ENCODE peak calls at places on chromosomes 6 and 20, in ten cellular contexts. P, B, F, X, L, Q, K, I, G and W are unnamed samples.

GRCh38 chr20:50546729-50547314 is 36.6 kb downstream of the PTPN1 start:
- DNase-seq in Q (no peak), I (no peak), X (no peak), F (peak), B (no peak), K (no peak), P (no peak), L (no peak), G (no peak), W (no peak)

GRCh38 chr20:38706482-38706881 is 17.8 kb upstream of the SLC32A1 start:
- DNase-seq in G (no peak), X (no peak), L (no peak), K (no peak), I (no peak), B (no peak), F (no peak), P (no peak), Q (peak), W (no peak)

GRCh38 chr6:14129572-14129971 is 12.0 kb downstream of the CD83 start:
- DNase-seq in X (no peak), P (peak), B (peak), Q (peak), G (peak), L (peak), I (peak), K (peak), F (no peak), W (peak)

GRCh38 chr6:118283759-118284158 is 264.3 kb upstream of the PLN start:
- DNase-seq in Q (peak), K (peak), G (peak), I (peak), P (peak), L (peak), B (no peak), X (no peak), F (no peak), W (no peak)

GRCh38 chr6:48542191-48542590 is 431.2 kb upstream of the PTCHD4 start:
- DNase-seq in B (no peak), Q (no peak), I (no peak), X (no peak), F (no peak), G (no peak), P (no peak), K (peak), L (no peak), W (no peak)

GRCh38 chr20:40600441-40601235 is 88.4 kb downstream of the MAFB start:
- DNase-seq in P (peak), L (no peak), X (no peak), G (no peak), Q (no peak), I (no peak), B (no peak), K (no peak), F (no peak), W (no peak)

GRCh38 chr6:20211037-20211940 is 980 bp downstream of the MBOAT1 start:
- DNase-seq in F (no peak), P (peak), G (no peak), L (peak), I (peak), X (no peak), Q (peak), B (no peak), K (peak), W (no peak)

GRCh38 chr6:10451828-10452509 is 37.1 kb upstream of the TFAP2A start:
- DNase-seq in B (no peak), I (no peak), L (peak), F (no peak), X (peak), Q (peak), G (no peak), K (peak), P (peak), W (no peak)

GRCh38 chr6:2596222-2596621 is 154.5 kb downstream of the MYLK4 start:
- DNase-seq in X (no peak), F (no peak), L (no peak), K (no peak), P (no peak), G (no peak), I (no peak), B (no peak), Q (peak), W (no peak)

GRCh38 chr20:45752747-45753146 is 30.6 kb downstream of the SPINT4 start:
- DNase-seq in K (no peak), F (no peak), Q (no peak), I (peak), X (no peak), B (no peak), G (no peak), L (no peak), P (no peak), W (no peak)

GRCh38 chr20:8587246-8587645 is 455.2 kb downstream of the PLCB1 start:
- DNase-seq in Q (no peak), G (no peak), F (no peak), L (peak), X (no peak), P (no peak), B (no peak), I (no peak), K (peak), W (no peak)

GRCh38 chr6:150269857-150270223 is 99.0 kb upstream of the IYD start:
- DNase-seq in K (peak), L (peak), Q (no peak), B (no peak), G (no peak), F (no peak), P (peak), I (no peak), X (peak), W (no peak)

GRCh38 chr6:106069478-106069877 is 16.7 kb upstream of the PRDM1 start:
- DNase-seq in B (no peak), G (no peak), I (no peak), Q (no peak), P (no peak), K (peak), L (peak), X (no peak), F (no peak), W (no peak)

GRCh38 chr6:141874930-141875602 is 257.7 kb upstream of the GJE1 start:
- DNase-seq in B (no peak), L (peak), F (no peak), Q (no peak), P (no peak), X (no peak), I (no peak), G (no peak), K (peak), W (no peak)

GRCh38 chr20:25389381-25389857 is 1.2 kb downstream of the ABHD12 start:
- DNase-seq in G (no peak), I (peak), X (no peak), B (no peak), F (no peak), Q (peak), L (peak), P (no peak), K (peak), W (no peak)

GRCh38 chr20:11271319-11271718 is 597.5 kb upstream of the JAG1 start:
- DNase-seq in B (no peak), Q (peak), G (no peak), P (no peak), L (no peak), X (no peak), K (no peak), I (no peak), F (no peak), W (no peak)

GRCh38 chr6:42021847-42022754 is 28.2 kb upstream of the TAF8 start:
- DNase-seq in I (no peak), B (no peak), L (no peak), P (no peak), K (no peak), F (peak), G (no peak), X (no peak), Q (peak), W (no peak)

GRCh38 chr6:130409394-130410095 is 43.7 kb downstream of the TMEM200A start:
- DNase-seq in G (no peak), F (no peak), I (no peak), X (no peak), K (peak), L (peak), B (no peak), P (no peak), Q (no peak), W (no peak)

GRCh38 chr6:87848616-87849015 is 146.6 kb upstream of the AKIRIN2 start:
- DNase-seq in P (peak), Q (no peak), F (no peak), L (peak), X (no peak), G (no peak), B (no peak), I (no peak), K (peak), W (no peak)

DNA sequence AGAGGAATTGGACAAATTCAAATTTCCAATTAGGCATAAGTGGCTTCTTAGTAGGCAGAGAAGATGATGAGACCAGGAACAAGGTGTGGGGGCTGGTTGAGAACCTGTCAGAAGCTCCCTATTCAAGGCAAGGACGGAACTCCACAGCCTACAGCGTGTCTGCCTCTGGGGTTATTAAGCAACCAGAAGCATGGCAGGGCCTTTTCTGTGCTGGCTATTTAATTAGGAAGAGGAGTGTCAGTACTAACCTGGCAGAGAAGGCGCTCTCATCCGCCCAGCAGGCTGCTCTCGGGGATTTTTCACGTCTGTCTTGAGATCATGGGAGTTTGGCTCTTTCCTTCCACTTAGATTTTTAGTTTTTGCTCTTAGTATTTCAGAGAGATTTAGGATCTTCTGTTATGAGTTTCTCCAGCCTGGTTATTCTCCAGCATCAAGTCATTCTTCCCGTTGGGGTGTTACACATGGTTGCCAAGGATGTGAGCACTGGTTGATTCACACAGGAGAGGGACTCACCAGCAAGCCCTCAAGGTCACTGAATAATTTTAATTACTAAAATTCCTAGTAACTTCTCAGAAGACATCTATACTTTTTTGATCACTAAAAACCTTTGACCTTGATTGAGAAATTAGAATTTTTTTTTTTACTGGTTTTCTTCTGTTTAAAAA is 23.8 kb downstream of the ADTRP start:
- DNase-seq in X (no peak), F (no peak), K (peak), P (peak), G (no peak), I (no peak), Q (no peak), L (no peak), B (no peak), W (no peak)
- TF ChIP-seq CTCF in X (no peak), F (no peak), K (no peak), P (no peak), G (no peak), I (no peak), Q (no peak), L (no peak), B (no peak), W (no peak)

GRCh38 chr20:63834545-63834880 is 3.4 kb upstream of the ZBTB46 start:
- DNase-seq in L (no peak), F (no peak), Q (no peak), P (no peak), G (no peak), I (no peak), K (no peak), B (no peak), X (no peak), W (no peak)
- TF ChIP-seq CTCF in L (no peak), F (no peak), Q (no peak), P (no peak), G (no peak), I (no peak), K (no peak), B (no peak), X (no peak), W (no peak)

GRCh38 chr20:2507464-2507863 is 1.3 kb downstream of the ZNF343 start:
- DNase-seq in B (no peak), P (no peak), L (no peak), I (no peak), X (no peak), F (no peak), G (no peak), K (peak), Q (no peak), W (no peak)

GRCh38 chr20:2507875-2508630 is 662 bp downstream of the ZNF343 start:
- DNase-seq in K (peak), F (no peak), Q (no peak), I (no peak), L (peak), B (peak), X (no peak), G (no peak), P (peak), W (no peak)

GRCh38 chr20:2509794-2510193 is 1.1 kb upstream of the ZNF343 start:
- DNase-seq in K (no peak), X (no peak), I (no peak), Q (peak), L (no peak), F (no peak), G (no peak), P (no peak), B (no peak), W (no peak)

GRCh38 chr20:2509468-2509781 is 710 bp upstream of the ZNF343 start:
- DNase-seq in G (no peak), I (no peak), K (no peak), F (no peak), P (no peak), Q (peak), X (no peak), L (no peak), B (no peak), W (no peak)

DNA sequence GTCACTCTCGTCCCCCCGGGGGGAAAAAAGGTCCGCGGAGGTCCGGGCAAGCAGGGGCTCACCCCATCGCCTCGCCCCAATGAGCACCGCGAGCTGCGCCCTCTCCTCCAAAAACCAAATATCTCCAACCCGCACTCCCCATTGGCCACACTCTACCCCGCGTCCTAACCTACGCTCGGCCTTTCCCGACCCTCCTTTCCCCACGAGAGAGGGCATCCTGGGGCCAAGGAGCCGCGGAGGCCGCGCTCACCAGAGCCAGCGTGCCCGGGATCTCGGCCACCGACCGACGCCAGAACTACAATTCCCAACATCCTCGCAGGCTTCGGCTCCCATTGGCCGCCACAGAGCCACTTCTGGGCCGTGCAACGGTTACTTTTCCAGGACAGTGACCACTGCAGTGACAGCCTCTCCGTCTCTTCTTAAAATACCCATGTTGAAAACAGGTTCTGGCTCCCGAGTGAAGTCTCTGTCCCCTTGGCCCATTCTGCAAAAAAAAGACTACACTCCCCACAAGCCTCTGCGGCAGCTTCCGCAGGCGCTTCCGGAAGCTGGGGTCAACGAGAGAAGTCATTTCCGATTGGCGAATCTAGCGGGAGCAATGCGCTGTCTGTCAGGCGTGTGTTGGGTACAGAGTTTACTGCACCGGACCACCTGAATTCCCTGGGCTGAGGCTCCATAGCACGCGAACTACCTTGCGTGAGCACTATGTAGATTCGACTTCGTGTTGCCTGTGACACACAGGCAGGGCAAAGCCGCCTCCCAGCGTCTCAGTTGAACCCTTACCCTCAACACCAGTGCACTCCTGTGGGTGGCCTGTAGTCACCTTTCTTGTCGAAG is at the start of gene ZNF343:
- DNase-seq in G (peak), I (peak), B (peak), K (peak), X (peak), F (peak), P (peak), Q (peak), L (peak), W (peak)
- TF ChIP-seq CTCF in G (no peak), I (peak), B (peak), K (peak), X (no peak), F (no peak), P (no peak), Q (no peak), L (no peak), W (no peak)

GRCh38 chr6:63635563-63636515 is at the start of gene PHF3:
- DNase-seq in K (peak), G (peak), L (peak), P (peak), F (peak), X (peak), B (peak), Q (peak), I (peak), W (peak)
- TF ChIP-seq CTCF in K (peak), G (peak), L (peak), P (peak), F (no peak), X (peak), B (peak), Q (no peak), I (peak), W (no peak)

GRCh38 chr20:13294522-13294921 is 73.4 kb downstream of the ISM1 start:
- DNase-seq in K (no peak), B (no peak), G (no peak), F (no peak), I (no peak), P (no peak), Q (no peak), L (no peak), X (no peak), W (no peak)

GRCh38 chr20:13295637-13296036 is 74.6 kb downstream of the ISM1 start:
- DNase-seq in X (no peak), K (no peak), F (no peak), Q (peak), L (no peak), I (no peak), B (no peak), P (no peak), G (no peak), W (no peak)

GRCh38 chr20:13290724-13291123 is 69.7 kb downstream of the ISM1 start:
- DNase-seq in F (no peak), L (no peak), K (no peak), B (no peak), X (no peak), Q (no peak), G (no peak), I (no peak), P (no peak), W (no peak)

GRCh38 chr20:13291167-13291566 is 70.1 kb downstream of the ISM1 start:
- DNase-seq in P (no peak), I (no peak), Q (no peak), F (no peak), X (no peak), G (no peak), L (no peak), K (no peak), B (no peak), W (no peak)

DNA sequence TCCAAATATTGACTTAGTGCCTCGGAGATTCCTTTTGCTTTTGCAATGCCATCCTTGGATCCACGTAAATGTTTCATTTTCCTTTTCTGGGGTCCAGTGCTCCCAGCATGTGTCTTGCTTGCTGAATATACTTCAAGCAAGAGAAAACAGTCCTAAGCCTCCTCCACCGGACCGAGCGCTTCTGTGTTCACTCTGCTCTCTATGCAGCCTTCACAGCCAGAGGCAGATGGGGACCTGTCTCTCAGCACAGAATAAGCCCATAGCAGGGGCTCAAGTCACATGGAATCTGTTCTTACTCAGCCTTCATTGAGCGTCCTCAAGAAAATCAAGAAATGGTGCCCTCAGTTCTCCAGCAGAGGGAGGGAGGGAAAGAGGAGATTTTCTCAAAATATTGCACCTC is 71.4 kb downstream of the ISM1 start:
- DNase-seq in P (no peak), Q (no peak), L (no peak), B (no peak), F (no peak), I (no peak), X (no peak), G (no peak), K (no peak), W (no peak)
- TF ChIP-seq CTCF in P (no peak), Q (no peak), L (no peak), B (no peak), F (no peak), I (no peak), X (no peak), G (no peak), K (no peak), W (no peak)

GRCh38 chr6:138287144-138287955 is 69.1 kb upstream of the PBOV1 start:
- DNase-seq in F (peak), P (no peak), I (peak), Q (peak), B (no peak), K (peak), G (peak), L (peak), X (no peak), W (no peak)
- TF ChIP-seq CTCF in F (peak), P (no peak), I (peak), Q (peak), B (peak), K (peak), G (peak), L (peak), X (no peak), W (peak)

GRCh38 chr6:159311618-159312017 is 142.4 kb downstream of the FNDC1 start:
- DNase-seq in F (no peak), L (no peak), K (no peak), B (no peak), X (no peak), P (no peak), Q (peak), I (no peak), G (no peak), W (no peak)
- TF ChIP-seq CTCF in F (no peak), L (no peak), K (no peak), B (no peak), X (no peak), P (no peak), Q (peak), I (no peak), G (peak), W (no peak)

GRCh38 chr6:12147557-12148316 is 135.6 kb downstream of the HIVEP1 start:
- DNase-seq in I (no peak), G (no peak), Q (no peak), B (no peak), X (no peak), F (no peak), P (no peak), K (peak), L (peak), W (no peak)
- TF ChIP-seq CTCF in I (no peak), G (peak), Q (peak), B (no peak), X (no peak), F (no peak), P (no peak), K (peak), L (peak), W (no peak)

DNA sequence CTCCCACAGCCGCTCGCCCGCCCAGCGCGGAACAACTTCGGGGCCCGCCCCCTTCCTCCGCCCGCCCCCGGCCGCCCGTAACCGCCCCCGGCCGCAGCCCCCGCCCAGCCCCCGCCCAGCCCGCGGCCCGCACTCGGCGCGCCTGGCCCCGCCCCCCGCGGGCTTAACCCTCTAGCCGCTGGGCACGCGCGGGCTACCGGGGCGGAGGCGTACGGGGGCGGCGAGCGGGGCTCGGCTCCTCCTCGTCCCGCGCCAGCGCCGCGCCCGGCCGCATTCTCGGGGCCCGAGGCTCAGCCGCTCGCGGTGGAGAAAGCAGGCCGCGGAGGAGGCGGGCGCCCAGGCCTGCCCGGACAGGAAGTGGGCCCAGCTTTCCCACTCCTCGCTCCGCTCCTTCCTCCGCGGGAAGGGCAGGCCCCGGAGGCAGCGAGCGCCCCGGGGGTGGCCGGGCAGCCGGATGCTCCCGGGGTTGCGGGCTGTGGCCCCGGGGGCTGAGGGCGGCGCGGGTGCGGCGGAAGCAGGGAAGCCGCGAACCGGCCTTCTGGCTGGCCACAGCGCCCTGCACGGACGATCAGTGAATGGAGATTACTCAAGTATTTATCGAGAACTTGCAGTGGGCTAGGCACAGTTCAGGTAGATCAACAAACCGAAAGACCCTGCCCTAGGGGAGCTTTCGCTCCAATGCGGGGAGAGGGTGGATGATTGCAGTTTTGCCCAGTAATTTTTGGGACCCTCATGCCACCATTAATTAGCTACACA is at the start of gene TRAM2:
- DNase-seq in B (peak), Q (peak), I (peak), G (peak), F (peak), L (peak), X (peak), P (peak), K (peak), W (peak)
- TF ChIP-seq CTCF in B (peak), Q (no peak), I (peak), G (no peak), F (no peak), L (peak), X (no peak), P (no peak), K (no peak), W (no peak)